ENCODE peak calls at places on chromosome 11, in five cellular contexts. Q is A549, U is K562, C is H1, M is HepG2. T is an unnamed sample.

GRCh38 chr11:78737891-78738290 is 163.2 kb upstream of the NARS2 start:
- DNase-seq in U (no peak), M (no peak), Q (no peak), C (no peak), T (no peak)

GRCh38 chr11:70567680-70568503 is 169.6 kb downstream of the CTTN start:
- DNase-seq in C (no peak), M (no peak), U (no peak), Q (no peak), T (no peak)

GRCh38 chr11:117815262-117815803 is 9.2 kb downstream of the FXYD2 start:
- DNase-seq in Q (no peak), U (no peak), M (no peak), C (no peak), T (no peak)

GRCh38 chr11:15117751-15118150 is 3.0 kb downstream of the INSC start:
- DNase-seq in M (no peak), Q (no peak), U (no peak), C (no peak), T (no peak)

GRCh38 chr11:125871391-125872137 is 15.9 kb upstream of the HYLS1 start:
- DNase-seq in U (peak), M (peak), Q (peak), C (no peak), T (peak)

GRCh38 chr11:110518809-110519514 is 89.2 kb downstream of the FDX1 start:
- DNase-seq in Q (no peak), C (no peak), M (no peak), U (no peak), T (no peak)

GRCh38 chr11:126464796-126465195 is 109.3 kb downstream of the ST3GAL4 start:
- DNase-seq in Q (no peak), U (no peak), C (no peak), M (no peak), T (no peak)

GRCh38 chr11:22165087-22165486 is 27.8 kb upstream of the ANO5 start:
- DNase-seq in C (no peak), U (no peak), Q (no peak), M (no peak), T (no peak)

GRCh38 chr11:104462346-104462745 is 298.4 kb upstream of the PDGFD start:
- DNase-seq in U (no peak), M (no peak), Q (no peak), C (no peak), T (no peak)

GRCh38 chr11:12402691-12403120 is 25.3 kb downstream of the PARVA start:
- DNase-seq in M (no peak), Q (no peak), C (no peak), U (no peak), T (no peak)

GRCh38 chr11:10885703-10886363 is 28.0 kb upstream of the ZBED5 start:
- DNase-seq in U (no peak), Q (peak), M (no peak), C (no peak), T (no peak)

GRCh38 chr11:8707541-8708270 is 25.1 kb downstream of the RPL27A start:
- DNase-seq in C (no peak), M (no peak), U (no peak), Q (no peak), T (no peak)

GRCh38 chr11:81496566-81496965 is 1237.1 kb downstream of the FAM181B start:
- DNase-seq in M (no peak), C (no peak), U (no peak), Q (no peak), T (no peak)

GRCh38 chr11:107606122-107606521 is 15.2 kb downstream of the ELMOD1 start:
- DNase-seq in Q (no peak), U (no peak), C (no peak), M (no peak), T (no peak)

GRCh38 chr11:15850992-15851615 is 505.2 kb downstream of the SOX6 start:
- DNase-seq in C (no peak), U (no peak), M (no peak), Q (no peak), T (no peak)

GRCh38 chr11:40816976-40817375 is 642.5 kb downstream of the LRRC4C start:
- DNase-seq in C (no peak), U (no peak), Q (no peak), M (no peak), T (no peak)

GRCh38 chr11:83124631-83125424 is 32.1 kb upstream of the PCF11 start:
- DNase-seq in Q (no peak), M (no peak), C (no peak), U (no peak), T (no peak)

GRCh38 chr11:65280646-65281045 is 18.9 kb downstream of the POLA2 start:
- DNase-seq in Q (no peak), M (no peak), C (no peak), U (no peak), T (peak)

GRCh38 chr11:17208257-17208999 is 642 bp upstream of the PIK3C2A start:
- DNase-seq in M (peak), Q (peak), U (no peak), C (peak), T (peak)

GRCh38 chr11:133986545-133986944 is 29.8 kb upstream of the IGSF9B start:
- DNase-seq in U (no peak), M (no peak), C (no peak), Q (no peak), T (no peak)

GRCh38 chr11:1847941-1848639 is 4.8 kb upstream of the LSP1 start:
- DNase-seq in U (no peak), M (no peak), C (no peak), Q (no peak), T (no peak)

GRCh38 chr11:77141034-77141433 is 13.0 kb downstream of the MYO7A start:
- DNase-seq in M (peak), C (no peak), Q (no peak), U (no peak), T (peak)

GRCh38 chr11:79419120-79419519 is 21.7 kb downstream of the TENM4 start:
- DNase-seq in M (peak), Q (peak), U (no peak), C (no peak), T (no peak)

GRCh38 chr11:92986585-92986984 is 17.1 kb downstream of the MTNR1B start:
- DNase-seq in Q (no peak), U (no peak), M (no peak), C (no peak), T (no peak)

GRCh38 chr11:76228122-76229000 is 22.1 kb upstream of the WNT11 start:
- DNase-seq in C (no peak), M (no peak), U (no peak), Q (no peak), T (no peak)

GRCh38 chr11:130816516-130816915 is 99.8 kb downstream of the SNX19 start:
- DNase-seq in C (no peak), U (no peak), M (no peak), Q (no peak), T (no peak)

GRCh38 chr11:67662142-67662805 is 11.7 kb upstream of the ACY3 start:
- DNase-seq in U (no peak), Q (no peak), M (no peak), C (no peak), T (no peak)

GRCh38 chr11:67656278-67656922 is 5.9 kb upstream of the ACY3 start:
- DNase-seq in C (no peak), U (no peak), M (no peak), Q (no peak), T (peak)

GRCh38 chr11:67652965-67653845 is 2.7 kb upstream of the ACY3 start:
- DNase-seq in Q (no peak), U (no peak), M (no peak), C (no peak), T (no peak)

GRCh38 chr11:67651976-67652895 is 1.7 kb upstream of the ACY3 start:
- DNase-seq in U (no peak), M (no peak), Q (no peak), C (no peak), T (no peak)

DNA sequence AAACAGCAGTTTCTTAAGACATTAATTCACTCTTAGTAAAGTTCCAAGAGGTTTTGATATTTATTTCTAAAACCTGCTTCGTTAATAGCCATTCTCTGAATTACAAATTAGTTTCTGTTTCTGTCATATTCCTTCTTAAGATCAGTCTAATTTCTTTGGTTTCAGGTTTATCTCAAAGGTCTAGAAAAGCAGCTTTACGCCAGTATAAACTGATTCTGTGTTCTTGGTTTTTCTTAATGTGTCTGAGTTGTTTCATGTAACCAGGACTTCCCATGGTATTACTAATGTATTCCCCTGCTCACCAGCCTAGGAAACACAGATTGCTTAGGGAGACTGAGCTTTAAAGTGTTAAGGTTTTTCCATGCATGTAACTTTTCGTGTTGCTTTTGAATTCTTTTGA is 6.8 kb upstream of the ACY3 start:
- DNase-seq in Q (no peak), M (no peak), C (no peak), U (no peak), T (no peak)
- H3K4me3 ChIP-seq in Q (no peak), M (no peak), C (no peak), U (no peak), T (no peak)

DNA sequence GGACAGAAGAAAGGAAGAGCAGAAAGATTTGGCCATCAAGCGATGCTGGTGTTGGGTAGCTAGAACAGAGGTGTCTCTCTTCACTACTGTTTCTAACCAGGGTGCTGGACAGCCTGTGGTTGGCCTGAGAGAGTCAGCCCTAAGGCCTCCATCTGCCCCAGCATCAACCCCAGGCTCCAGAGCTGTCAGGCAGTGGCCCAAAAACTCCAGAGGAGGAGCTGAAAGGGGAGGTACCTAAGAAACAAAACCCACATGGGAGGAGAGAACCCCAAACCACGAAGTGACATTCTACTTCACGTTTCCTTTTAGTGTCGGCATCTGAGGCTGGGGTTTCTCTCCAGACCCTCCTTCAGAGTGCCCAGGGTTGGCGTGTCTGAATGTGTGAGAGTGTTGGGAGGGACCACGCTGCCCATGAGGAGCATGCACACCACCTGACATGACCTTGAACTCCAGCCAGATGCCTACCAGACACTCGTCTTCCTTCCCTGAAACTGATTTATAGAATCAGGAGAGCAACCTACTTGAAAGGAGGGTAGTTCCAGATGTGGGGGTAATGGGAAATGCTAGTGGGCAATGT is 69.8 kb upstream of the NNMT start:
- DNase-seq in C (no peak), U (no peak), Q (no peak), M (no peak), T (no peak)
- TF ChIP-seq JUN in C (no peak), U (no peak), Q (no peak), M (no peak), T (no peak)

GRCh38 chr11:123357990-123358827 is 71.9 kb upstream of the GRAMD1B start:
- DNase-seq in U (no peak), M (no peak), Q (no peak), C (no peak), T (no peak)
- H3K4me3 ChIP-seq in U (no peak), M (no peak), Q (peak), C (peak), T (no peak)

GRCh38 chr11:121927789-121928188 is 188.2 kb downstream of the BLID start:
- DNase-seq in M (no peak), U (no peak), Q (no peak), C (no peak), T (no peak)
- TF ChIP-seq JUN in M (no peak), U (no peak), Q (no peak), C (no peak), T (no peak)

GRCh38 chr11:57713849-57714248 is 1.5 kb downstream of the TMX2 start:
- DNase-seq in Q (no peak), M (no peak), U (no peak), C (no peak), T (no peak)
- H3K4me3 ChIP-seq in Q (peak), M (peak), U (peak), C (peak), T (no peak)

GRCh38 chr11:113681282-113681681 is 24.8 kb downstream of the TMPRSS5 start:
- DNase-seq in M (no peak), C (no peak), U (no peak), Q (no peak), T (no peak)

GRCh38 chr11:113683481-113684046 is 22.5 kb downstream of the TMPRSS5 start:
- DNase-seq in U (no peak), C (no peak), Q (no peak), M (no peak), T (no peak)

GRCh38 chr11:113681711-113682410 is 24.2 kb downstream of the TMPRSS5 start:
- DNase-seq in U (peak), M (no peak), C (no peak), Q (no peak), T (no peak)

GRCh38 chr11:113685650-113686349 is 20.3 kb downstream of the TMPRSS5 start:
- DNase-seq in U (no peak), M (no peak), Q (no peak), C (no peak), T (no peak)

DNA sequence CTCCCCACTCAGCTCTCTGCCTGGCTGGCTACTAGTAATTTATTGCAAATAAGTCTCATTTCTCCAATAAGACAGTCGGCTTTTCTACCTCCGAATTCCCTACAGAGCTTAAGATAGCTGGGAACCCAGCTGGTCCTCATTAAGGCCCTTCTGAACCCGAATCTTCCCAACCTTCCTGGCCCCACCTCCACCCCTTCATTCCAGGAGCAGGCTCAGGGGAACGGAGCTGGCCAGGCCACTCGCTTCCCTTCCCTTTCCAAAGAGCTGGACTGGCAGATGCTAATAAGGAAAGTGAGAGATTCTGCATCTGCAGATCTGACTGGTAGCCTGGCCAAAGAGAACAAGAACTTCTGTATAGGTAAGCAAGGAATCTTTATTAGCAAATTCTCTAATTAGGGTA is 21.6 kb downstream of the TMPRSS5 start:
- DNase-seq in Q (no peak), U (no peak), M (no peak), C (no peak), T (no peak)
- TF ChIP-seq JUN in Q (no peak), U (no peak), M (no peak), C (no peak), T (no peak)

GRCh38 chr11:19025799-19026406 is 34.6 kb downstream of the MRGPRX2 start:
- DNase-seq in U (no peak), M (no peak), C (no peak), Q (no peak), T (peak)
- H3K4me3 ChIP-seq in U (no peak), M (no peak), C (no peak), Q (no peak), T (no peak)

T was measured in endothelial cell of umbilical vein.